ENCODE peak calls at places on chromosomes 2 and 18, in four cellular contexts. G is H1, B is IMR-90, X is mesendoderm. V is an unnamed sample.

GRCh38 chr2:239394346-239394945 is 6.4 kb downstream of the HDAC4 start:
- DNase-seq in B (no peak), G (no peak), X (no peak), V (no peak)

GRCh38 chr2:172095146-172095904 is 7.4 kb downstream of the DLX2 start:
- DNase-seq in X (peak), B (peak), G (no peak), V (peak)

GRCh38 chr18:66682855-66683322 is 79.0 kb upstream of the CDH19 start:
- DNase-seq in G (no peak), X (peak), B (no peak), V (no peak)

GRCh38 chr18:11495441-11495840 is 114.0 kb upstream of the SLC35G4 start:
- DNase-seq in G (no peak), X (no peak), B (no peak), V (no peak)

GRCh38 chr2:240970816-240971215 is 27.6 kb upstream of the SNED1 start:
- DNase-seq in B (no peak), G (no peak), X (no peak), V (no peak)

GRCh38 chr2:184004289-184004944 is 593.9 kb upstream of the ZNF804A start:
- DNase-seq in X (no peak), G (no peak), B (no peak), V (no peak)

GRCh38 chr18:30999186-30999585 is 43.4 kb downstream of the DSC3 start:
- DNase-seq in X (no peak), B (no peak), G (no peak), V (no peak)

GRCh38 chr2:224865016-224865415 is 148.9 kb upstream of the CCDC195 start:
- DNase-seq in B (no peak), G (no peak), X (no peak), V (no peak)

GRCh38 chr2:33298233-33298632 is 178.2 kb upstream of the RASGRP3 start:
- DNase-seq in B (peak), G (no peak), X (no peak), V (no peak)

DNA sequence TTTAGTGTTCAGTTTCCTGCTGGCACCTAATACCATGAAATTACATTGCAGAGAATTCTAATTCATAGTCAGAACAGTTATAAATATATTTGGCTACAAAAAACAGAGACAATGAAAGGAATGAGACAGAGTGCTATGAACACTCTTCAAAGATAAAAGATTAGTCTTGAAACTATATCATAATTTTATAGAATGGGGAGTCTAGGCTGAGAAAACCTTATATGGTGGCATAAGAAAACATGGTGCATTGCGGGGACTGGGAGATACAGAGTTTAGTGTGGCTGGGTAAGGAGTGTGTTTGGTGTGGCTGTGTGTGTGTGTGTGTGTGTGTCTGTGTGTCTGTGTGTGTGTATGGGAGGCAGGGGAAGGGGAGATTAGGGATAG is 64.5 kb upstream of the CTLA4 start:
- DNase-seq in B (no peak), X (no peak), G (no peak), V (no peak)
- H2BK5ac ChIP-seq in B (peak), X (no peak), G (no peak), V (no peak)

DNA sequence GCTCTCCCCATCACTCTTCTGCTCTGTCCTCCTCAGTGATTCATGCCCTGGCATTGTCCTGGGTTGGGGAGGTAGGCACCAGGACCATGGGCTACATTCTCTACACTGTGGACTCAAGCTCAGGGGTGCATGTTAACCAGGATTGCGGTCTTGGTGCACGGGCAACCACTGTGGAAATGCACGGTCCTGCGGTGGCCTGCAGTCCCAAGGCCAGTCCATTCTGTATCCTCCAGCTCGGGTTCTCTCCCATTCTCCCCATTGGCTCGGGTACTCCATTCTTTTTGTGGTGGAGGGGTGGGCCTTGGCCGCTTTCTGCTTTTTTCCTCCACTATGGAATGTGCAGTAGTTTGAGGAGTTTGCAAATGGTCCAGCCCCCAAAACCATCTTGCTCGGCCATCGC is 215.0 kb upstream of the MYT1L start:
- DNase-seq in G (no peak), B (no peak), X (no peak), V (no peak)
- H3K56ac ChIP-seq in G (no peak), B (no peak), X (no peak), V (no peak)

DNA sequence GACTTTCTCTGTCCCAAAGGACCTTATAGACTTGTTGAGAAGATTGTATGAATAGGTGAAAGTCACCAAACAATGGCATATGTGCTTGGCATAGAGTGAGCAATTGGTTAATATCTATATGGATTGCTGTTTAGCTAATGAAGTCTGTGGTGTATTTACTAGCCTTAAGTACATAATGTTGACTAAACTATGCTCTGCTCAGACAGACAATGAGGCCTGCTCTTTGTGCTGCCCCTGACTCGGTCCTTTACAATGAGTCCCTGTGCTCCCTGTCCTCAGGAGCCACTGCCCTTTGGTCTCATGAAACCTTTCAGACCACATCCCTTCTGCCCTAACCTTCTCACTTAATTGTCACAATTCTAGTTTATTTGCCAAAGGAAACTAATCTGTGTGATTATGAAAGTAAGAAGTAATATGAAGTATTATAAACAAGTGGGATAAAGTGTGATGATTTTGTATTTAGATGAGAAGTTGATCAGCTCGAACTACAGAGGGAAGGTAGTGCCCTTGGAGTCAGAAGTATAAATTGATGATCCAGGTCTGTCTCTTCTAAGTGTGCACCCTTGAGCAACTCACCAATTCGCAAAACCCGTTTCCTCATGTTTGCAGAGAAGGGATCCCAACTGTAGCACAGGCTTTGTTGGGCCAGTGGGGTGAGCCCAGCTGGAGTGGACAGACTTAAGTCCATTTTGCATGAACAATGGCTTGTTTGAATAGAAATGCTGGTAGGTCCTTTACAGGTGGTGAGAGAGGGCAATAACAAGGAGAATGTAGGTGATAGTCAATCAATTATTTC is 21.0 kb upstream of the HNMT start:
- DNase-seq in G (no peak), B (no peak), X (no peak), V (no peak)
- H2BK5ac ChIP-seq in G (no peak), B (no peak), X (no peak), V (no peak)

DNA sequence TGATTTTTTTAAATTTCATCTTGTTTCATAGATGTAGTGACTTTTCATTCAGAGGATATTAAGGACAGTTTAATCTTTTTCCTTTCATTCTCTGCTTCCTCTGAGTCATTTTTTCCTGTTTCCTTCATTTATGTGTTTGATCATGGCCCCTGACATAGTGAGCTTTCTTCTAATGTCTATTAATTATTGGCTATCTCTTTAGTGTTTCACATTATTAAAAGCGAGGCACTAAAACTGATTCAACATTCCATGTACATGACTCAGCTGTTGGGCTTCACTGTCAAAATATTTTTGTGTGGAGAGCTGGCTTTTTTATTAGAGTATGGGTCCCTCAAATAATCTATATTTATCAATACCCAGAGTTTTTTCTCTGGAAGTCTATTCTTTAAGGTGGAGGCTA is 125.8 kb downstream of the THSD7B start:
- DNase-seq in B (no peak), G (no peak), X (no peak), V (no peak)
- H3K56ac ChIP-seq in B (no peak), G (no peak), X (no peak), V (no peak)